ENCODE peak calls at places on chromosomes 16 and 17, in six cellular contexts. G is endodermal cell, R is nephron progenitor cell, V is Peyer's patch, H is HTR-8/SVneo, C is AG08395. F is an unnamed sample.

GRCh38 chr17:36507266-36507665 is 20.8 kb downstream of the ZNHIT3 start:
- DNase-seq in R (no peak), V (no peak), H (no peak), G (peak; percentile 28), C (no peak), F (no peak)

GRCh38 chr17:73566905-73567782 is 77.1 kb downstream of the SDK2 start:
- DNase-seq in R (no peak), H (no peak), V (no peak), G (peak; percentile 87), C (no peak), F (peak; percentile 91)

GRCh38 chr16:71526111-71526998 is at the start of gene CHST4:
- DNase-seq in V (no peak), G (peak; percentile 96), R (peak; percentile 41), C (peak; percentile 82), H (peak; percentile 83), F (peak; percentile 69)

GRCh38 chr16:57998484-57998883 is 2.0 kb downstream of the ZNF319 start:
- DNase-seq in H (no peak), G (peak; percentile 86), C (no peak), V (peak; percentile 62), R (no peak), F (peak; percentile 54)

GRCh38 chr16:3656491-3657468 is 2.3 kb downstream of the DNASE1 start:
- DNase-seq in V (peak; percentile 70), C (no peak), H (no peak), R (no peak), G (peak; percentile 38), F (peak; percentile 49)

GRCh38 chr17:77366558-77367245 is 225.9 kb downstream of the SEC14L1 start:
- DNase-seq in G (peak; percentile 63), H (no peak), C (no peak), V (no peak), R (peak; percentile 1), F (peak; percentile 72)

GRCh38 chr16:87701505-87701921 is 64.3 kb downstream of the KLHDC4 start:
- DNase-seq in G (no peak), H (no peak), V (no peak), R (no peak), C (no peak), F (peak; percentile 59)

GRCh38 chr17:63446218-63446980 is at the start of gene CYB561:
- DNase-seq in H (peak; percentile 51), R (peak; percentile 82), V (peak; percentile 92), C (peak; percentile 90), G (no peak), F (peak; percentile 98)